ENCODE peak calls at places on chromosomes 5 and 9, in six cellular contexts. B is nephron progenitor cell; S is stimulated activated CD4-positive, alpha-beta T cell treated with anti-CD3 and anti-CD28 coated beads, Interleukin-2, amount 100 ng/mL, for 24 hours; K is cardiac fibroblast; E is T-cell; H is HT-29. F is an unnamed sample.

GRCh38 chr5:151081426-151082273 is 816 bp upstream of the TNIP1 start:
- DNase-seq in B (no peak), S (no peak), K (peak; percentile 82), E (no peak), H (no peak), F (no peak)

GRCh38 chr5:103894882-103895281 is 332.3 kb upstream of the NUDT12 start:
- DNase-seq in B (peak; percentile 26), S (no peak), K (no peak), E (no peak), H (no peak), F (no peak)

GRCh38 chr5:1026700-1027621 is 18.4 kb downstream of the NKD2 start:
- DNase-seq in B (no peak), S (no peak), K (no peak), E (no peak), H (no peak), F (no peak)

GRCh38 chr9:101140728-101141127 is 112.2 kb downstream of the PLPPR1 start:
- DNase-seq in B (no peak), S (no peak), K (no peak), E (no peak), H (no peak), F (no peak)

GRCh38 chr9:77176686-77177142 is 620 bp upstream of the VPS13A start:
- DNase-seq in B (no peak), S (no peak), K (no peak), E (no peak), H (no peak), F (no peak)

GRCh38 chr5:109045710-109046109 is 298.0 kb downstream of the FER start:
- DNase-seq in B (no peak), S (no peak), K (peak; percentile 36), E (no peak), H (no peak), F (no peak)

GRCh38 chr5:14681236-14681752 is 16.8 kb downstream of the OTULIN start:
- DNase-seq in B (no peak), S (no peak), K (no peak), E (no peak), H (no peak), F (no peak)

GRCh38 chr5:179234563-179235135 is 110.6 kb downstream of the ADAMTS2 start:
- DNase-seq in B (no peak), S (no peak), K (no peak), E (no peak), H (no peak), F (no peak)

GRCh38 chr9:93721417-93721965 is 145.1 kb downstream of the PHF2 start:
- DNase-seq in B (no peak), S (no peak), K (no peak), E (no peak), H (no peak), F (no peak)

GRCh38 chr5:23446436-23446835 is 61.0 kb upstream of the PRDM9 start:
- DNase-seq in B (no peak), S (no peak), K (peak; percentile 79), E (no peak), H (peak; percentile 43), F (no peak)

GRCh38 chr5:79201206-79201605 is 34.7 kb upstream of the JMY start:
- DNase-seq in B (no peak), S (no peak), K (no peak), E (no peak), H (no peak), F (no peak)

GRCh38 chr9:88380118-88380517 is 8.1 kb upstream of the SPIN1 start:
- DNase-seq in B (no peak), S (no peak), K (no peak), E (no peak), H (no peak), F (no peak)

GRCh38 chr5:141639357-141640050 is 2.7 kb downstream of the RELL2 start:
- DNase-seq in B (no peak), S (no peak), K (no peak), E (no peak), H (no peak), F (no peak)

GRCh38 chr9:708556-709432 is 132.7 kb upstream of the DMRT1 start:
- DNase-seq in B (no peak), S (no peak), K (peak; percentile 5), E (no peak), H (no peak), F (no peak)

GRCh38 chr5:145554399-145554798 is 280.7 kb downstream of the PRELID2 start:
- DNase-seq in B (no peak), S (no peak), K (peak; percentile 74), E (no peak), H (peak; percentile 20), F (no peak)

GRCh38 chr9:133943781-133944745 is 48.1 kb downstream of the VAV2 start:
- DNase-seq in B (no peak), S (no peak), K (peak; percentile 52), E (no peak), H (no peak), F (no peak)

GRCh38 chr9:134606951-134607733 is 34.5 kb upstream of the COL5A1 start:
- DNase-seq in B (no peak), S (peak; percentile 13), K (peak; percentile 37), E (no peak), H (peak; percentile 10), F (no peak)

GRCh38 chr5:72470817-72471216 is 36.4 kb downstream of the ZNF366 start:
- DNase-seq in B (no peak), S (no peak), K (peak; percentile 74), E (no peak), H (no peak), F (no peak)

GRCh38 chr9:132955768-132956167 is 11.4 kb upstream of the TSC1 start:
- DNase-seq in B (no peak), S (no peak), K (no peak), E (no peak), H (no peak), F (no peak)

GRCh38 chr9:6938447-6938846 is 180.7 kb downstream of the KDM4C start:
- DNase-seq in B (no peak), S (no peak), K (peak; percentile 87), E (no peak), H (peak; percentile 11), F (no peak)

GRCh38 chr5:171428849-171429542 is 9.5 kb downstream of the FGF18 start:
- DNase-seq in B (no peak), S (no peak), K (no peak), E (no peak), H (no peak), F (no peak)

GRCh38 chr5:96691503-96692303 is 29.5 kb downstream of the CAST start:
- DNase-seq in B (no peak), S (no peak), K (peak; percentile 62), E (no peak), H (no peak), F (no peak)

GRCh38 chr9:88968799-88969198 is 22.5 kb upstream of the S1PR3 start:
- DNase-seq in B (no peak), S (no peak), K (no peak), E (no peak), H (no peak), F (no peak)

GRCh38 chr9:106286249-106286648 is 576.7 kb upstream of the ZNF462 start:
- DNase-seq in B (peak; percentile 26), S (no peak), K (no peak), E (no peak), H (peak; percentile 7), F (no peak)

GRCh38 chr5:91910655-91911054 is 527.5 kb upstream of the ARRDC3 start:
- DNase-seq in B (no peak), S (no peak), K (no peak), E (no peak), H (no peak), F (no peak)